ENCODE peak calls at places on chromosome 18, in eight cellular contexts. W, Q, E, Z, T, S, H and D are unnamed samples.

GRCh38 chr18:47113796-47114540 is 36.3 kb downstream of the HDHD2 start:
- DNase-seq in S (no peak), H (no peak), Q (no peak), Z (no peak), E (no peak), W (no peak), T (no peak), D (no peak)

GRCh38 chr18:10431680-10432079 is 22.8 kb upstream of the APCDD1 start:
- DNase-seq in Q (no peak), T (no peak), S (no peak), E (no peak), W (no peak), Z (no peak), H (no peak), D (no peak)

GRCh38 chr18:3547891-3548615 is 98.1 kb downstream of the TGIF1 start:
- DNase-seq in Q (no peak), E (no peak), Z (no peak), H (no peak), S (no peak), W (no peak), T (no peak), D (no peak)

GRCh38 chr18:55159027-55159426 is 199.8 kb upstream of the CCDC68 start:
- DNase-seq in T (no peak), E (no peak), Q (no peak), H (no peak), S (peak), Z (no peak), W (no peak), D (no peak)

GRCh38 chr18:56202567-56203136 is 435.7 kb downstream of the TXNL1 start:
- DNase-seq in H (no peak), E (no peak), Z (no peak), Q (no peak), W (no peak), S (no peak), T (no peak), D (no peak)

GRCh38 chr18:9743200-9744016 is 35.3 kb downstream of the RAB31 start:
- DNase-seq in T (no peak), Z (peak), E (no peak), W (no peak), H (peak), Q (no peak), S (peak), D (no peak)

GRCh38 chr18:45245036-45245638 is 370.1 kb upstream of the SLC14A2 start:
- DNase-seq in Z (no peak), T (no peak), W (no peak), H (no peak), E (no peak), Q (no peak), S (no peak), D (no peak)

GRCh38 chr18:28108801-28109200 is 68.1 kb downstream of the CDH2 start:
- DNase-seq in E (no peak), W (no peak), Z (no peak), T (no peak), S (no peak), H (no peak), Q (no peak), D (no peak)

GRCh38 chr18:8084160-8084559 is 517.0 kb downstream of the PTPRM start:
- DNase-seq in S (no peak), Z (peak), W (no peak), E (no peak), Q (no peak), H (no peak), T (no peak), D (peak)

GRCh38 chr18:21815101-21815500 is 74.5 kb downstream of the MIB1 start:
- DNase-seq in Z (no peak), T (no peak), Q (no peak), W (no peak), H (no peak), E (no peak), S (no peak), D (no peak)

GRCh38 chr18:9944805-9945204 is 31.0 kb downstream of the VAPA start:
- DNase-seq in Z (no peak), T (no peak), S (no peak), H (no peak), E (no peak), W (no peak), Q (no peak), D (peak)

GRCh38 chr18:55179460-55180195 is 220.4 kb upstream of the CCDC68 start:
- DNase-seq in Q (no peak), H (no peak), T (no peak), S (peak), W (no peak), Z (no peak), E (no peak), D (no peak)

GRCh38 chr18:28115149-28115550 is 61.8 kb downstream of the CDH2 start:
- DNase-seq in S (no peak), E (no peak), W (no peak), Z (no peak), T (no peak), H (no peak), Q (no peak), D (no peak)

GRCh38 chr18:27652480-27653121 is 467.5 kb upstream of the CHST9 start:
- DNase-seq in T (no peak), E (no peak), Q (no peak), H (no peak), W (no peak), S (no peak), Z (no peak), D (no peak)

GRCh38 chr18:7626922-7627440 is 59.9 kb downstream of the PTPRM start:
- DNase-seq in Z (no peak), H (no peak), T (no peak), W (no peak), E (no peak), Q (no peak), S (peak), D (no peak)

GRCh38 chr18:74331404-74331803 is 15.8 kb downstream of the C18orf63 start:
- DNase-seq in W (no peak), H (no peak), T (no peak), Z (no peak), E (no peak), Q (no peak), S (no peak), D (no peak)

GRCh38 chr18:22822841-22823508 is 110.2 kb upstream of the RBBP8 start:
- DNase-seq in E (no peak), W (no peak), H (no peak), Q (no peak), S (no peak), Z (no peak), T (no peak), D (no peak)

GRCh38 chr18:55549474-55550104 is 38.4 kb downstream of the TCF4 start:
- DNase-seq in T (no peak), Q (no peak), W (no peak), Z (no peak), H (no peak), S (no peak), E (no peak), D (no peak)

GRCh38 chr18:47800756-47801155 is 129.7 kb downstream of the SMAD2 start:
- DNase-seq in S (no peak), H (no peak), Q (no peak), E (no peak), T (no peak), W (no peak), Z (no peak), D (no peak)

GRCh38 chr18:28189400-28190239 is 12.7 kb upstream of the CDH2 start:
- DNase-seq in S (no peak), T (no peak), W (no peak), H (no peak), Q (no peak), E (no peak), Z (peak), D (no peak)

GRCh38 chr18:51149605-51150429 is 47.7 kb downstream of the MEX3C start:
- DNase-seq in T (no peak), W (no peak), Q (no peak), Z (no peak), S (peak), H (no peak), E (no peak), D (no peak)

GRCh38 chr18:58541137-58541788 is 87.6 kb downstream of the ALPK2 start:
- DNase-seq in E (peak), T (no peak), H (no peak), Q (no peak), W (no peak), Z (peak), S (no peak), D (no peak)

GRCh38 chr18:449374-449773 is 51.1 kb downstream of the COLEC12 start:
- DNase-seq in W (no peak), Z (peak), E (no peak), T (no peak), S (no peak), H (peak), Q (no peak), D (no peak)

GRCh38 chr18:77071711-77072292 is 60.8 kb downstream of the MBP start:
- DNase-seq in T (peak), W (no peak), H (peak), E (peak), Z (no peak), Q (peak), S (no peak), D (no peak)

GRCh38 chr18:63439334-63439733 is 17.1 kb upstream of the VPS4B start:
- DNase-seq in E (peak), T (peak), Q (peak), S (no peak), W (no peak), H (no peak), Z (peak), D (peak)

GRCh38 chr18:13452448-13452811 is 233.9 kb downstream of the LDLRAD4 start:
- DNase-seq in Q (no peak), H (no peak), T (no peak), Z (peak), S (no peak), W (peak), E (no peak), D (no peak)

GRCh38 chr18:48787523-48788151 is 163.1 kb downstream of the SMAD7 start:
- DNase-seq in T (no peak), Z (no peak), E (no peak), Q (no peak), W (peak), S (no peak), H (peak), D (no peak)

GRCh38 chr18:43893001-43893637 is 615.8 kb upstream of the SYT4 start:
- DNase-seq in S (no peak), E (no peak), H (no peak), Q (no peak), T (no peak), Z (no peak), W (no peak), D (no peak)

GRCh38 chr18:46079336-46079735 is 7.3 kb upstream of the PSTPIP2 start:
- DNase-seq in T (no peak), Q (no peak), Z (no peak), H (no peak), E (no peak), S (no peak), W (peak), D (no peak)

GRCh38 chr18:46250084-46250811 is 146.1 kb downstream of the HAUS1 start:
- DNase-seq in E (peak), T (no peak), Q (peak), Z (no peak), W (no peak), S (no peak), H (no peak), D (no peak)

GRCh38 chr18:74064510-74064909 is 83.1 kb downstream of the FBXO15 start:
- DNase-seq in E (no peak), T (no peak), W (no peak), H (no peak), S (no peak), Z (no peak), Q (peak), D (no peak)

GRCh38 chr18:26406294-26406693 is 142.1 kb downstream of the KCTD1 start:
- DNase-seq in Z (no peak), T (no peak), W (no peak), Q (no peak), H (no peak), E (no peak), S (no peak), D (no peak)

GRCh38 chr18:31684279-31685096 is at the start of gene B4GALT6:
- DNase-seq in Z (peak), Q (no peak), T (peak), E (no peak), H (peak), S (no peak), W (no peak), D (peak)

GRCh38 chr18:59605633-59606192 is 91.5 kb downstream of the CCBE1 start:
- DNase-seq in Q (no peak), H (no peak), E (no peak), S (peak), T (no peak), Z (no peak), W (no peak), D (no peak)

GRCh38 chr18:31399336-31400032 is 22.9 kb downstream of the DSG4 start:
- DNase-seq in S (no peak), E (no peak), Q (no peak), T (no peak), H (no peak), Z (no peak), W (no peak), D (no peak)

GRCh38 chr18:31992836-31993575 is 25.6 kb upstream of the RNF125 start:
- DNase-seq in E (no peak), S (no peak), W (no peak), T (no peak), H (no peak), Q (no peak), Z (peak), D (no peak)

GRCh38 chr18:12774982-12775381 is 72.1 kb downstream of the PSMG2 start:
- DNase-seq in W (no peak), S (peak), Q (no peak), T (no peak), Z (no peak), H (no peak), E (no peak), D (no peak)

GRCh38 chr18:22681912-22682311 is 251.2 kb upstream of the RBBP8 start:
- DNase-seq in T (no peak), Q (no peak), W (no peak), Z (no peak), S (no peak), E (no peak), H (no peak), D (no peak)

GRCh38 chr18:62187543-62188378 is 706 bp downstream of the RELCH start:
- DNase-seq in S (no peak), H (peak), Q (peak), E (peak), Z (peak), T (peak), W (peak), D (no peak)